ENCODE peak calls at places on chromosomes 5 and 9, in eight cellular contexts. M is skeletal muscle cell; R is immature natural killer cell; G is GM04504; I is omental fat pad; S is activated naive CD8-positive, alpha-beta T cell treated with anti-CD3 and anti-CD28 coated beads, Interleukin-2, amount 50 U/mL, for 24 hours; Y is tibial artery; A is H7. Q is an unnamed sample.

GRCh38 chr9:104071589-104071988 is 22.5 kb upstream of the SMC2 start:
- DNase-seq in M (no peak), R (no peak), G (no peak), I (no peak), S (no peak), Y (no peak), A (no peak), Q (no peak)

GRCh38 chr5:133404724-133405123 is 207.6 kb downstream of the FSTL4 start:
- DNase-seq in M (no peak), R (no peak), G (no peak), I (no peak), S (no peak), Y (no peak), A (peak; percentile 71), Q (no peak)

GRCh38 chr9:131436386-131436785 is 42.5 kb downstream of the PRRC2B start:
- DNase-seq in M (no peak), R (no peak), G (no peak), I (no peak), S (no peak), Y (no peak), A (no peak), Q (no peak)

GRCh38 chr9:89978185-89978584 is 373.4 kb downstream of the GADD45G start:
- DNase-seq in M (no peak), R (no peak), G (no peak), I (no peak), S (no peak), Y (no peak), A (peak; percentile 62), Q (no peak)

GRCh38 chr9:16509946-16510504 is 360.4 kb downstream of the BNC2 start:
- DNase-seq in M (no peak), R (no peak), G (no peak), I (no peak), S (no peak), Y (no peak), A (no peak), Q (no peak)

GRCh38 chr5:158921441-158922262 is 178.1 kb downstream of the EBF1 start:
- DNase-seq in M (no peak), R (no peak), G (no peak), I (no peak), S (no peak), Y (no peak), A (no peak), Q (no peak)

GRCh38 chr5:107680799-107681198 is 10.1 kb upstream of the EFNA5 start:
- DNase-seq in M (no peak), R (no peak), G (no peak), I (no peak), S (no peak), Y (no peak), A (no peak), Q (no peak)

GRCh38 chr9:70043689-70044449 is at the start of gene MAMDC2:
- DNase-seq in M (no peak), R (no peak), G (no peak), I (no peak), S (no peak), Y (peak; percentile 77), A (peak; percentile 82), Q (no peak)

GRCh38 chr9:134227451-134228411 is 63.4 kb upstream of the RNU6ATAC start:
- DNase-seq in M (no peak), R (no peak), G (no peak), I (no peak), S (no peak), Y (no peak), A (peak; percentile 80), Q (no peak)

GRCh38 chr5:50711280-50711679 is 44.8 kb downstream of the PARP8 start:
- DNase-seq in M (no peak), R (peak; percentile 72), G (no peak), I (no peak), S (peak; percentile 43), Y (no peak), A (no peak), Q (no peak)

GRCh38 chr5:56327810-56328209 is 94.7 kb upstream of the ANKRD55 start:
- DNase-seq in M (no peak), R (peak; percentile 14), G (no peak), I (no peak), S (peak; percentile 72), Y (no peak), A (no peak), Q (no peak)

GRCh38 chr5:73205309-73205708 is 32.3 kb downstream of the TMEM174 start:
- DNase-seq in M (no peak), R (no peak), G (no peak), I (no peak), S (no peak), Y (no peak), A (no peak), Q (no peak)

GRCh38 chr9:85344901-85345300 is 396.9 kb downstream of the AGTPBP1 start:
- DNase-seq in M (no peak), R (no peak), G (no peak), I (no peak), S (no peak), Y (no peak), A (no peak), Q (no peak)

GRCh38 chr9:79883073-79883645 is 311.4 kb downstream of the TLE4 start:
- DNase-seq in M (no peak), R (peak; percentile 66), G (no peak), I (no peak), S (peak; percentile 51), Y (no peak), A (no peak), Q (no peak)

GRCh38 chr5:997001-997474 is 11.6 kb upstream of the NKD2 start:
- DNase-seq in M (no peak), R (no peak), G (no peak), I (no peak), S (no peak), Y (no peak), A (peak; percentile 64), Q (no peak)